ENCODE peak calls at places on chromosomes 2 and 18, in seven cellular contexts. One of them, this sample, is unnamed.

GRCh38 chr2:207765541-207765940 is 4.2 kb downstream of the FZD5 start:
- DNase-seq in OCI-LY7: no peak
- DNase-seq in IMR-90: no peak
- DNase-seq in neural progenitor cell: peak
- DNase-seq in mammary epithelial cell: no peak
- DNase-seq in H9: peak
- DNase-seq in neuronal stem cell: peak
- DNase-seq in this sample: peak

GRCh38 chr18:79575891-79576685 is 103.5 kb upstream of the CTDP1 start:
- DNase-seq in OCI-LY7: no peak
- DNase-seq in IMR-90: peak
- DNase-seq in neural progenitor cell: no peak
- DNase-seq in mammary epithelial cell: no peak
- DNase-seq in H9: peak
- DNase-seq in neuronal stem cell: no peak
- DNase-seq in this sample: no peak

GRCh38 chr18:27922780-27923179 is 254.2 kb downstream of the CDH2 start:
- DNase-seq in OCI-LY7: no peak
- DNase-seq in IMR-90: no peak
- DNase-seq in neural progenitor cell: no peak
- DNase-seq in mammary epithelial cell: no peak
- DNase-seq in H9: no peak
- DNase-seq in neuronal stem cell: no peak
- DNase-seq in this sample: no peak

GRCh38 chr2:238900511-238900910 is 52.6 kb downstream of the TWIST2 start:
- DNase-seq in OCI-LY7: no peak
- DNase-seq in IMR-90: peak
- DNase-seq in neural progenitor cell: peak
- DNase-seq in mammary epithelial cell: no peak
- DNase-seq in H9: no peak
- DNase-seq in neuronal stem cell: no peak
- DNase-seq in this sample: no peak

GRCh38 chr18:66328280-66328947 is 275.5 kb downstream of the CDH19 start:
- DNase-seq in OCI-LY7: no peak
- DNase-seq in IMR-90: no peak
- DNase-seq in neural progenitor cell: no peak
- DNase-seq in mammary epithelial cell: no peak
- DNase-seq in H9: no peak
- DNase-seq in neuronal stem cell: no peak
- DNase-seq in this sample: peak

GRCh38 chr2:137659616-137660015 is 304.7 kb upstream of the HNMT start:
- DNase-seq in OCI-LY7: no peak
- DNase-seq in IMR-90: no peak
- DNase-seq in neural progenitor cell: no peak
- DNase-seq in mammary epithelial cell: peak
- DNase-seq in H9: no peak
- DNase-seq in neuronal stem cell: no peak
- DNase-seq in this sample: peak

GRCh38 chr2:120905824-120906571 is 170.3 kb downstream of the GLI2 start:
- DNase-seq in OCI-LY7: no peak
- DNase-seq in IMR-90: no peak
- DNase-seq in neural progenitor cell: no peak
- DNase-seq in mammary epithelial cell: no peak
- DNase-seq in H9: no peak
- DNase-seq in neuronal stem cell: no peak
- DNase-seq in this sample: no peak

GRCh38 chr2:110852051-110852450 is 119.7 kb downstream of the ACOXL start:
- DNase-seq in OCI-LY7: no peak
- DNase-seq in IMR-90: no peak
- DNase-seq in neural progenitor cell: no peak
- DNase-seq in mammary epithelial cell: no peak
- DNase-seq in H9: peak
- DNase-seq in neuronal stem cell: no peak
- DNase-seq in this sample: no peak

GRCh38 chr18:24600076-24600654 is 139.7 kb downstream of the HRH4 start:
- DNase-seq in OCI-LY7: peak
- DNase-seq in IMR-90: peak
- DNase-seq in neural progenitor cell: peak
- DNase-seq in mammary epithelial cell: peak
- DNase-seq in H9: no peak
- DNase-seq in neuronal stem cell: peak
- DNase-seq in this sample: peak

GRCh38 chr18:323253-323622 is 55.4 kb upstream of the THOC1 start:
- DNase-seq in OCI-LY7: no peak
- DNase-seq in IMR-90: peak
- DNase-seq in neural progenitor cell: no peak
- DNase-seq in mammary epithelial cell: no peak
- DNase-seq in H9: no peak
- DNase-seq in neuronal stem cell: no peak
- DNase-seq in this sample: no peak

GRCh38 chr2:237600205-237600846 is 9.8 kb upstream of the RAB17 start:
- DNase-seq in OCI-LY7: peak
- DNase-seq in IMR-90: peak
- DNase-seq in neural progenitor cell: no peak
- DNase-seq in mammary epithelial cell: no peak
- DNase-seq in H9: peak
- DNase-seq in neuronal stem cell: no peak
- DNase-seq in this sample: no peak

GRCh38 chr18:36544036-36544725 is 246.7 kb downstream of the FHOD3 start:
- DNase-seq in OCI-LY7: no peak
- DNase-seq in IMR-90: no peak
- DNase-seq in neural progenitor cell: no peak
- DNase-seq in mammary epithelial cell: peak
- DNase-seq in H9: no peak
- DNase-seq in neuronal stem cell: no peak
- DNase-seq in this sample: no peak

GRCh38 chr2:88342749-88343148 is 109.7 kb downstream of the FOXI3 start:
- DNase-seq in OCI-LY7: no peak
- DNase-seq in IMR-90: no peak
- DNase-seq in neural progenitor cell: no peak
- DNase-seq in mammary epithelial cell: no peak
- DNase-seq in H9: no peak
- DNase-seq in neuronal stem cell: no peak
- DNase-seq in this sample: no peak

GRCh38 chr2:205086689-205087088 is 541.4 kb downstream of the PARD3B start:
- DNase-seq in OCI-LY7: no peak
- DNase-seq in IMR-90: peak
- DNase-seq in neural progenitor cell: no peak
- DNase-seq in mammary epithelial cell: no peak
- DNase-seq in H9: no peak
- DNase-seq in neuronal stem cell: no peak
- DNase-seq in this sample: no peak

GRCh38 chr2:234454433-234454832 is 42.4 kb downstream of the ARL4C start:
- DNase-seq in OCI-LY7: peak
- DNase-seq in IMR-90: no peak
- DNase-seq in neural progenitor cell: no peak
- DNase-seq in mammary epithelial cell: no peak
- DNase-seq in H9: no peak
- DNase-seq in neuronal stem cell: no peak
- DNase-seq in this sample: no peak

GRCh38 chr2:219514836-219515235 is 554 bp downstream of the ASIC4 start:
- DNase-seq in OCI-LY7: no peak
- DNase-seq in IMR-90: no peak
- DNase-seq in neural progenitor cell: no peak
- DNase-seq in mammary epithelial cell: no peak
- DNase-seq in H9: no peak
- DNase-seq in neuronal stem cell: no peak
- DNase-seq in this sample: no peak

DNA sequence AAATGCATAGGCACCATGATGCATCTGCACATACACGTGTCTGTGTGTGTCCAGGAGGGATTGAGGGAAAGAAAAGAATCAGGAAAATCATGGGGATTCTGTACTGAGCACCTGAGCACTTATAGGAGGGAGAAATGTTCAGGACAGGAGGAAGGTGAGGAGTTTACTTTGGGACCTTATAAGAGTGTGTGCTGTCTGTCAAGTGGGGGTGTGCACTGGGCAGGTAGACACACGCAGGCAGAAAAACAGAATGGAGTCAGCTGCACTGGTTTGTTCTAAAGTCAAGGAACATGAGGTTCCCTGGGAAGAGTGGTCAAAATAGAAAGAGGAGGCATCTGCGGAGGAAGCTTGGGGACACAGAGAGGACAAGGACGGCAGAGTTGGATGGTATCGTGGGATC is 92.2 kb upstream of the KCTD1 start:
- DNase-seq in OCI-LY7: no peak
- DNase-seq in IMR-90: no peak
- DNase-seq in neural progenitor cell: no peak
- DNase-seq in mammary epithelial cell: no peak
- DNase-seq in H9: no peak
- DNase-seq in neuronal stem cell: no peak
- DNase-seq in this sample: no peak
- H3K4me2 ChIP-seq in OCI-LY7: no peak
- H3K4me2 ChIP-seq in IMR-90: no peak
- H3K4me2 ChIP-seq in neural progenitor cell: no peak
- H3K4me2 ChIP-seq in mammary epithelial cell: no peak
- H3K4me2 ChIP-seq in H9: no peak
- H3K4me2 ChIP-seq in neuronal stem cell: no peak
- H3K4me2 ChIP-seq in this sample: no peak

DNA sequence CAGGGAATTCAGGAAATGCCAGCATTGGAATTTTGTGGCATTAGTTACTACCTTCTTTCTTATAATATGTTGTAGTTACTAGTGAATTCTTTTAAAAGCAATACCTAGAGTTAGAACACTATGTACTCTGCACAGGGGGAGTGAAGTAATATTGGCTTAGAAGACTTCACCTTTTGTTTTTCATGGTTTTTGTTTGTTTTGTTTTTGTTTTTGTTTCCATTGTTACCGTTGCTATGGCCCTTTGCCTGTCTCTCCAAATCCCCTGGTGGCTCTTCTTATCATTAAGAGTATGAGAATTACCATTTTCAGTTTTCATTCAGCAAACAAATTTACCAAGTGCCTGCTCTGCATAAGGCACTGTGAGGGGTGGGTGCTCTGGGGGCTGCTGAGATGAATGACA is 160.1 kb downstream of the HAUS1 start:
- DNase-seq in OCI-LY7: no peak
- DNase-seq in IMR-90: no peak
- DNase-seq in neural progenitor cell: peak
- DNase-seq in mammary epithelial cell: peak
- DNase-seq in H9: no peak
- DNase-seq in neuronal stem cell: peak
- DNase-seq in this sample: peak
- H3K4me2 ChIP-seq in OCI-LY7: no peak
- H3K4me2 ChIP-seq in IMR-90: no peak
- H3K4me2 ChIP-seq in neural progenitor cell: no peak
- H3K4me2 ChIP-seq in mammary epithelial cell: no peak
- H3K4me2 ChIP-seq in H9: no peak
- H3K4me2 ChIP-seq in neuronal stem cell: no peak
- H3K4me2 ChIP-seq in this sample: peak

GRCh38 chr2:233385489-233386044 is 31.3 kb downstream of the DGKD start:
- DNase-seq in OCI-LY7: peak
- DNase-seq in IMR-90: no peak
- DNase-seq in neural progenitor cell: no peak
- DNase-seq in mammary epithelial cell: no peak
- DNase-seq in H9: no peak
- DNase-seq in neuronal stem cell: no peak
- DNase-seq in this sample: no peak

GRCh38 chr2:233387225-233387624 is 32.9 kb downstream of the DGKD start:
- DNase-seq in OCI-LY7: no peak
- DNase-seq in IMR-90: no peak
- DNase-seq in neural progenitor cell: no peak
- DNase-seq in mammary epithelial cell: no peak
- DNase-seq in H9: no peak
- DNase-seq in neuronal stem cell: no peak
- DNase-seq in this sample: no peak

GRCh38 chr2:233384811-233385488 is 30.7 kb downstream of the DGKD start:
- DNase-seq in OCI-LY7: peak
- DNase-seq in IMR-90: no peak
- DNase-seq in neural progenitor cell: no peak
- DNase-seq in mammary epithelial cell: peak
- DNase-seq in H9: no peak
- DNase-seq in neuronal stem cell: no peak
- DNase-seq in this sample: no peak

GRCh38 chr2:233387667-233388528 is 33.6 kb downstream of the DGKD start:
- DNase-seq in OCI-LY7: no peak
- DNase-seq in IMR-90: peak
- DNase-seq in neural progenitor cell: no peak
- DNase-seq in mammary epithelial cell: no peak
- DNase-seq in H9: no peak
- DNase-seq in neuronal stem cell: no peak
- DNase-seq in this sample: no peak

GRCh38 chr2:233386382-233387041 is 32.2 kb downstream of the DGKD start:
- DNase-seq in OCI-LY7: no peak
- DNase-seq in IMR-90: peak
- DNase-seq in neural progenitor cell: no peak
- DNase-seq in mammary epithelial cell: no peak
- DNase-seq in H9: no peak
- DNase-seq in neuronal stem cell: no peak
- DNase-seq in this sample: no peak
- H3K4me2 ChIP-seq in OCI-LY7: peak
- H3K4me2 ChIP-seq in IMR-90: peak
- H3K4me2 ChIP-seq in neural progenitor cell: no peak
- H3K4me2 ChIP-seq in mammary epithelial cell: no peak
- H3K4me2 ChIP-seq in H9: no peak
- H3K4me2 ChIP-seq in neuronal stem cell: no peak
- H3K4me2 ChIP-seq in this sample: no peak

GRCh38 chr2:232635820-232636219 is 2.4 kb downstream of the EFHD1 start:
- DNase-seq in OCI-LY7: no peak
- DNase-seq in IMR-90: no peak
- DNase-seq in neural progenitor cell: no peak
- DNase-seq in mammary epithelial cell: no peak
- DNase-seq in H9: no peak
- DNase-seq in neuronal stem cell: no peak
- DNase-seq in this sample: no peak

GRCh38 chr2:232633413-232634318 is at the start of gene EFHD1:
- DNase-seq in OCI-LY7: no peak
- DNase-seq in IMR-90: peak
- DNase-seq in neural progenitor cell: peak
- DNase-seq in mammary epithelial cell: peak
- DNase-seq in H9: peak
- DNase-seq in neuronal stem cell: peak
- DNase-seq in this sample: peak

GRCh38 chr2:232632229-232632903 is 1.0 kb upstream of the EFHD1 start:
- DNase-seq in OCI-LY7: no peak
- DNase-seq in IMR-90: no peak
- DNase-seq in neural progenitor cell: no peak
- DNase-seq in mammary epithelial cell: no peak
- DNase-seq in H9: no peak
- DNase-seq in neuronal stem cell: no peak
- DNase-seq in this sample: no peak

GRCh38 chr2:232634319-232635150 is 1.1 kb downstream of the EFHD1 start:
- DNase-seq in OCI-LY7: no peak
- DNase-seq in IMR-90: no peak
- DNase-seq in neural progenitor cell: peak
- DNase-seq in mammary epithelial cell: no peak
- DNase-seq in H9: peak
- DNase-seq in neuronal stem cell: no peak
- DNase-seq in this sample: peak

DNA sequence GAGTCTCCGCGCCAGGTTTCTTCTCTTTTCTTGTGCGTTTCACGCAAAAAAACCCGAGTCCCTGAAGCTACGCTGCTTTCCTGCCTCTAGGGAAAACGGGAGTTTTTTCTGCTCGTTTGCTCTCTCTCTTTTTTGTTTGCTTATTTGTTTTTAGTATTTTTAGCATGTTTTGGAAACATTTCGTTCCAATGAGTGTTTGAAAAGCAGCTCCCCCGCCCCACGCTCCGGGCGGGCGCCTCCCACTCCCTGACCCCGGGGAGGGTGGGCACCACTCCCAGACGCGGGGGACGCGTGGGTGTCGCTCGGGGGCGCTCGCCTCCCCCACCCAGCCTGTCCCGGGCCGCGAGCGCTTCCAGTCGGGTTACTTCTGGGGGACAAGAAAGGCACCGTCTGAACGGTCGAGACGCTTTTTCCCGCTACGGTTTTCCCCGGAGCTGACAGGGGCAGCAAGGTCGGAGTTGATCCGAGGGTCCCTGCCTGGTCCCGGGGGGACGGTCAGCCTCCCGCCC is 446 bp upstream of the EFHD1 start:
- DNase-seq in OCI-LY7: no peak
- DNase-seq in IMR-90: no peak
- DNase-seq in neural progenitor cell: peak
- DNase-seq in mammary epithelial cell: no peak
- DNase-seq in H9: no peak
- DNase-seq in neuronal stem cell: no peak
- DNase-seq in this sample: peak
- H3K4me2 ChIP-seq in OCI-LY7: no peak
- H3K4me2 ChIP-seq in IMR-90: peak
- H3K4me2 ChIP-seq in neural progenitor cell: peak
- H3K4me2 ChIP-seq in mammary epithelial cell: peak
- H3K4me2 ChIP-seq in H9: peak
- H3K4me2 ChIP-seq in neuronal stem cell: peak
- H3K4me2 ChIP-seq in this sample: peak

This sample was measured in GM23338.